ENCODE peak calls at places on chromosomes 16 and 17, in seven cellular contexts. L is brain microvascular endothelial cell, K is psoas muscle, D is keratinocyte, N is heart right ventricle, I is left ventricle myocardium inferior, T is gastrocnemius medialis. H is an unnamed sample.

GRCh38 chr16:70713342-70713741 is 27.5 kb upstream of the MTSS2 start:
- DNase-seq in T (no peak), K (no peak), L (no peak), N (no peak), D (no peak), I (no peak), H (no peak)

GRCh38 chr17:67018429-67019125 is 25.8 kb upstream of the CACNG1 start:
- DNase-seq in L (no peak), K (no peak), I (no peak), T (no peak), D (no peak), N (no peak), H (no peak)

GRCh38 chr16:3578610-3579551 is 1.7 kb upstream of the NLRC3 start:
- DNase-seq in I (no peak), L (no peak), D (no peak), N (no peak), T (no peak), K (peak; percentile 48), H (no peak)

GRCh38 chr16:60989592-60989991 is 1046.6 kb downstream of the CDH8 start:
- DNase-seq in K (no peak), N (no peak), I (no peak), T (no peak), L (no peak), D (no peak), H (no peak)

GRCh38 chr17:64247836-64248235 is 15.2 kb downstream of the TEX2 start:
- DNase-seq in D (no peak), T (no peak), L (no peak), I (no peak), K (no peak), N (no peak), H (no peak)

GRCh38 chr17:39461911-39462641 is 790 bp downstream of the CDK12 start:
- DNase-seq in T (no peak), K (peak; percentile 57), D (no peak), N (no peak), L (peak; percentile 43), I (no peak), H (no peak)

GRCh38 chr16:85955566-85955965 is 56.6 kb downstream of the IRF8 start:
- DNase-seq in I (no peak), D (no peak), N (no peak), T (no peak), L (no peak), K (no peak), H (no peak)

GRCh38 chr17:62098623-62099231 is 33.6 kb upstream of the MED13 start:
- DNase-seq in K (no peak), L (no peak), D (no peak), I (no peak), N (no peak), T (no peak), H (no peak)

GRCh38 chr17:12485361-12485911 is 180.3 kb upstream of the MYOCD start:
- DNase-seq in D (no peak), N (no peak), I (no peak), K (no peak), T (no peak), L (peak; percentile 56), H (no peak)

GRCh38 chr16:19745286-19746018 is 27.4 kb downstream of the IQCK start:
- DNase-seq in K (no peak), T (no peak), I (no peak), L (no peak), D (no peak), N (no peak), H (no peak)

GRCh38 chr17:16281351-16281750 is 64.3 kb downstream of the PIGL start:
- DNase-seq in K (no peak), N (no peak), L (peak; percentile 56), T (no peak), I (no peak), D (no peak), H (no peak)

GRCh38 chr16:11398136-11398535 is 52.9 kb downstream of the RMI2 start:
- DNase-seq in N (no peak), I (no peak), L (no peak), T (no peak), D (no peak), K (no peak), H (no peak)

GRCh38 chr17:27980035-27980434 is 62.4 kb upstream of the NLK start:
- DNase-seq in N (peak; percentile 50), I (no peak), L (peak; percentile 70), D (peak; percentile 67), K (no peak), T (no peak), H (peak; percentile 51)

GRCh38 chr16:28186752-28187151 is 25.0 kb downstream of the XPO6 start:
- DNase-seq in I (no peak), L (no peak), T (no peak), D (no peak), K (no peak), N (no peak), H (no peak)

GRCh38 chr16:29898786-29899515 is 399 bp downstream of the SEZ6L2 start:
- DNase-seq in I (no peak), N (no peak), T (no peak), D (no peak), K (peak; percentile 9), L (peak; percentile 33), H (no peak)

GRCh38 chr17:3845361-3845753 is 689 bp downstream of the NCBP3 start:
- DNase-seq in T (no peak), K (no peak), D (no peak), L (no peak), N (no peak), I (no peak), H (no peak)

GRCh38 chr16:53991181-53992056 is 287.5 kb downstream of the FTO start:
- DNase-seq in N (no peak), D (no peak), I (no peak), L (peak; percentile 42), K (no peak), T (peak; percentile 60), H (peak; percentile 62)

GRCh38 chr16:85715169-85716015 is 26.6 kb upstream of the GINS2 start:
- DNase-seq in D (peak; percentile 32), I (no peak), L (no peak), K (no peak), T (no peak), N (no peak), H (no peak)

GRCh38 chr16:83113317-83113716 is 486.5 kb downstream of the CDH13 start:
- DNase-seq in I (no peak), D (no peak), N (no peak), K (no peak), L (peak; percentile 32), T (no peak), H (no peak)
- TF ChIP-seq CTCF in I (peak; percentile 44), D (peak; percentile 47), N (peak; percentile 31), K (peak; percentile 36), L (peak; percentile 84), T (no peak), H (peak; percentile 71)

DNA sequence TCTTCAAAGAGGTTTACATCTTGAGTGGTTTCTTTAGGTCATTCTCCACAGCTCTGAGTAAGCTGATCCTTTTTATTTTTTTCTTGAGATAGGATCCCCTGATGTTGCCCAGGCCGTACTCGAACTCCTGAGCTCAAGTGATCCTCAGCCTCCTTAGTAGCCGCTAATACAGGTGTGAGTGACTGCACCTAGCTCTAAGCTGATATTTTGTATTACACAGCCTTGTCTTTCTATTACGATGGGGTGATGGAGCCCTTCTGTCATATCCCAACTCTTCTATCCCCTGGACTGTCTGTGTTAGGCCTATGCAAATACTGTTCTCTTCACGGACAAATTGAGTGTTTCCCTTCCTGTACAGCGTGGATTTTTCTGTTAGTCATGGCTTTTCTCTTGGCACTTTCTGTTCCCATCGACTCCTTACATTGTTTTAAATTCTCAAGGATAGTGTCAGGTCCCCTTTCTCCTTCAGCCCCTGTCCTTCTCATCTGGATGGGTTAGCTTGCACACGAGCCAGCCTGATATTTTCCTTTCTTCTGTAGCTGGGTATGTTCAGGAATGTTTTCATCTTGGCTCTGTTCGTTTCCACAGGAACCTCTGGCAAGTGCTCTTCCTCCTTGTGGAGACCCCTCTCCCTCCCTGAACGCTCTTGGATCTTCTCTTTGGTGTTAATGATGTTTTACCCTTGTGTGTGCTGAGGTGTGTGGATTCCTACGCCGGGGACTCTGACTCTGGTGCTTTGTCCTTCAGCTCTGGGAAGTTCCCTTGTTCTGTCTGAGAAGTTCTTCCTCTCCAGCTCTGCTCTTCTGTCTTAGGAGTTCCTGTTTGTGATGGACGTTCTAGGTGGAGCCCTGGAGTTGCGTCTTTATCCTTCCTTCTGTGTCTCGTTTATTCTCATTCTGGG is 2.3 kb downstream of the BANP start:
- DNase-seq in T (no peak), L (no peak), I (no peak), N (no peak), K (no peak), D (no peak), H (no peak)
- H3K4me3 ChIP-seq in T (no peak overlapping the region), L (no peak overlapping the region), I (peak overlapping the region; percentile 83), N (no peak overlapping the region), K (no peak overlapping the region), D (no peak overlapping the region), H (no peak overlapping the region)

GRCh38 chr17:33494156-33494555 is 201.1 kb upstream of the ASIC2 start:
- DNase-seq in T (no peak), N (no peak), I (no peak), K (no peak), D (no peak), L (peak; percentile 35), H (no peak)

GRCh38 chr17:33492082-33492481 is 199.0 kb upstream of the ASIC2 start:
- DNase-seq in T (no peak), L (no peak), I (no peak), K (no peak), D (no peak), N (no peak), H (no peak)

GRCh38 chr17:33492731-33493260 is 199.7 kb upstream of the ASIC2 start:
- DNase-seq in I (no peak), L (no peak), N (no peak), T (no peak), K (no peak), D (no peak), H (no peak)

GRCh38 chr17:33497623-33498022 is 204.5 kb upstream of the ASIC2 start:
- DNase-seq in I (no peak), T (no peak), D (no peak), L (no peak), K (no peak), N (no peak), H (no peak)

GRCh38 chr17:33493566-33493965 is 200.5 kb upstream of the ASIC2 start:
- DNase-seq in L (no peak), T (no peak), I (no peak), D (no peak), N (no peak), K (no peak), H (no peak)
- H3K27me3 ChIP-seq in L (no peaks in the 10 kb centered on the region), T (no peaks in the 10 kb centered on the region), I (peaks cover 24% of the 10 kb centered on the region), D (no peaks in the 10 kb centered on the region), N (no peaks in the 10 kb centered on the region), K (no peaks in the 10 kb centered on the region), H (no peaks in the 10 kb centered on the region)

DNA sequence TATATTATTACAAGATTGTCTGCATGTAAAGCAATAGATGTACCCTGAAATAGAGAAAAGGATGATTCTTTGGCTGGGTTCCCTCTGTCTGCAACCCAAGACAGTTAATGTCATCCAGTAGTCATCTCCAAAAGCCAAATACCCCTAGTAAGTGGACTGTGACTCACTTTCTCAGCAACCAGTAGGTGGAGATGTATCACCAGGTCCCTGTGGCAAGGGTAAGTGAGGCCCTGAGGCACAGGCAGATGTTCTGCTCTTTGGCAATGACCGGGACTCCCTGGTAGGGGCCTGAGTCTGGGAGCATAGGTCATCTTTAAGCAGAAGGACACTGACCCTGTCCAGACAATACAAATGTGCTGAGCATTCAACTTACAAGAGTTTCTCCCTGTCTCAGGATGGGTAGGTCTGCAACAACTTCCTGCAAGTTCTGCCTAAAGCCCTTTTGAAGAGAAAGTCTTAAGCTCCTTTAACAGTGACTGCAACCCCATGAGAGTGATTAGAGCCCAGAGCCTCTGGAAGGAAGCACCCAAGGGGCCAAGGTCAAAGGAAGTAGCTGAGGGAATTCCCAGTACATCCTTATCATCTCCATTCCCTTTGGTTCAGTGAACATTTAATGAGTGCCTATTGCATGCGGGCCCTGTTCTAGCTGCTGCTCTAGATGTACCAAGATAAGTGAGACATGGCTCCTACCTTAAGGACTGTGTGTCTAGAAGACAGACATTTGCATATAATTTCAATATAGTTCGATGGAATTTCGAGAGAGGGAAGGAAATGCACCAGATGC is 31.9 kb downstream of the PMP22 start:
- DNase-seq in N (no peak), K (peak; percentile 50), T (no peak), D (peak; percentile 40), I (no peak), L (peak; percentile 39), H (no peak)
- TF ChIP-seq CTCF in N (peak; percentile 49), K (peak; percentile 46), T (peak; percentile 12), D (peak; percentile 48), I (peak; percentile 44), L (peak; percentile 62), H (no peak)

H was measured in kidney epithelial cell.